ENCODE peak calls at places on chromosomes 5 and 9, in seven cellular contexts. U is right lobe of liver, C is transverse colon, F is A549, H is breast epithelium, Z is stomach, D is Peyer's patch. Q is an unnamed sample.

GRCh38 chr5:157449011-157449723 is 10.8 kb upstream of the NIPAL4 start:
- DNase-seq in U (no peak), C (peak; percentile 63), F (no peak), H (no peak), Z (peak; percentile 80), D (no peak), Q (peak; percentile 93)

GRCh38 chr9:33800886-33801285 is 5.5 kb downstream of the PRSS3 start:
- DNase-seq in U (no peak), C (no peak), F (no peak), H (no peak), Z (no peak), D (no peak), Q (no peak)

GRCh38 chr5:4230531-4230904 is 634.9 kb downstream of the IRX1 start:
- DNase-seq in U (no peak), C (no peak), F (no peak), H (no peak), Z (no peak), D (no peak), Q (no peak)

GRCh38 chr9:128828719-128829452 is 708 bp downstream of the SPOUT1 start:
- DNase-seq in U (no peak), C (no peak), F (no peak), H (no peak), Z (no peak), D (no peak), Q (no peak)

GRCh38 chr5:149371296-149371962 is 7.7 kb downstream of the IL17B start:
- DNase-seq in U (peak; percentile 70), C (peak; percentile 72), F (peak; percentile 62), H (no peak), Z (peak; percentile 72), D (peak; percentile 53), Q (no peak)

GRCh38 chr9:4666042-4666699 is at the start of gene SPATA6L:
- DNase-seq in U (peak; percentile 82), C (peak; percentile 76), F (peak; percentile 63), H (peak; percentile 77), Z (peak; percentile 75), D (peak; percentile 54), Q (peak; percentile 88)

GRCh38 chr5:10533218-10533617 is 30.7 kb upstream of the ANKRD33B start:
- DNase-seq in U (no peak), C (no peak), F (no peak), H (no peak), Z (no peak), D (no peak), Q (peak; percentile 52)

GRCh38 chr5:138775034-138775433 is 21.8 kb downstream of the CTNNA1 start:
- DNase-seq in U (no peak), C (no peak), F (no peak), H (no peak), Z (no peak), D (no peak), Q (no peak)

GRCh38 chr5:42074353-42074752 is 149.3 kb downstream of the FBXO4 start:
- DNase-seq in U (no peak), C (no peak), F (no peak), H (no peak), Z (no peak), D (no peak), Q (no peak)

GRCh38 chr9:38127271-38127839 is 58.3 kb upstream of the SHB start:
- DNase-seq in U (no peak), C (no peak), F (no peak), H (no peak), Z (no peak), D (no peak), Q (no peak)

GRCh38 chr9:135565141-135565628 is 3.6 kb downstream of the PAEP start:
- DNase-seq in U (no peak), C (no peak), F (no peak), H (no peak), Z (peak; percentile 16), D (no peak), Q (no peak)

GRCh38 chr5:151310932-151311331 is 7.4 kb upstream of the SLC36A3 start:
- DNase-seq in U (no peak), C (no peak), F (no peak), H (no peak), Z (no peak), D (no peak), Q (no peak)

GRCh38 chr9:110427497-110428104 is 89.9 kb upstream of the TXNDC8 start:
- DNase-seq in U (peak; percentile 61), C (peak; percentile 69), F (peak; percentile 60), H (no peak), Z (peak; percentile 55), D (no peak), Q (no peak)

GRCh38 chr5:39506216-39506615 is 81.4 kb upstream of the DAB2 start:
- DNase-seq in U (no peak), C (no peak), F (no peak), H (no peak), Z (no peak), D (no peak), Q (peak; percentile 74)

GRCh38 chr5:154708845-154709244 is 46.3 kb upstream of the LARP1 start:
- DNase-seq in U (no peak), C (no peak), F (no peak), H (no peak), Z (no peak), D (no peak), Q (peak; percentile 12)

GRCh38 chr5:144183254-144183889 is 12.7 kb downstream of the KCTD16 start:
- DNase-seq in U (no peak), C (no peak), F (peak; percentile 54), H (no peak), Z (no peak), D (no peak), Q (no peak)

GRCh38 chr9:14350766-14351165 is 36.8 kb upstream of the NFIB start:
- DNase-seq in U (no peak), C (no peak), F (no peak), H (no peak), Z (no peak), D (no peak), Q (no peak)

GRCh38 chr9:121399883-121400607 is 30.0 kb upstream of the STOM start:
- DNase-seq in U (no peak), C (no peak), F (peak; percentile 80), H (no peak), Z (no peak), D (no peak), Q (no peak)

GRCh38 chr5:133327946-133328401 is 276.2 kb downstream of the HSPA4 start:
- DNase-seq in U (peak; percentile 50), C (no peak), F (no peak), H (no peak), Z (no peak), D (no peak), Q (no peak)

GRCh38 chr5:35365756-35366155 is 135.5 kb upstream of the PRLR start:
- DNase-seq in U (no peak), C (no peak), F (no peak), H (no peak), Z (no peak), D (no peak), Q (no peak)

GRCh38 chr9:128102861-128103588 is 24.5 kb downstream of the PTGES2 start:
- DNase-seq in U (peak; percentile 87), C (no peak), F (no peak), H (no peak), Z (peak; percentile 90), D (no peak), Q (no peak)

GRCh38 chr5:16891043-16891442 is 45.0 kb downstream of the MYO10 start:
- DNase-seq in U (no peak), C (no peak), F (no peak), H (no peak), Z (no peak), D (no peak), Q (no peak)

GRCh38 chr5:103582364-103582763 is 19.8 kb upstream of the NUDT12 start:
- DNase-seq in U (no peak), C (peak; percentile 20), F (peak; percentile 59), H (no peak), Z (no peak), D (no peak), Q (no peak)

GRCh38 chr9:93064392-93065124 is 6.1 kb downstream of the SUSD3 start:
- DNase-seq in U (no peak), C (peak; percentile 77), F (no peak), H (no peak), Z (peak; percentile 57), D (peak; percentile 97), Q (no peak)
- TF ChIP-seq POLR2A in U (no peak), C (peak; percentile 40), F (no peak), H (no peak), Z (no peak), D (peak; percentile 10), Q (no peak)

DNA sequence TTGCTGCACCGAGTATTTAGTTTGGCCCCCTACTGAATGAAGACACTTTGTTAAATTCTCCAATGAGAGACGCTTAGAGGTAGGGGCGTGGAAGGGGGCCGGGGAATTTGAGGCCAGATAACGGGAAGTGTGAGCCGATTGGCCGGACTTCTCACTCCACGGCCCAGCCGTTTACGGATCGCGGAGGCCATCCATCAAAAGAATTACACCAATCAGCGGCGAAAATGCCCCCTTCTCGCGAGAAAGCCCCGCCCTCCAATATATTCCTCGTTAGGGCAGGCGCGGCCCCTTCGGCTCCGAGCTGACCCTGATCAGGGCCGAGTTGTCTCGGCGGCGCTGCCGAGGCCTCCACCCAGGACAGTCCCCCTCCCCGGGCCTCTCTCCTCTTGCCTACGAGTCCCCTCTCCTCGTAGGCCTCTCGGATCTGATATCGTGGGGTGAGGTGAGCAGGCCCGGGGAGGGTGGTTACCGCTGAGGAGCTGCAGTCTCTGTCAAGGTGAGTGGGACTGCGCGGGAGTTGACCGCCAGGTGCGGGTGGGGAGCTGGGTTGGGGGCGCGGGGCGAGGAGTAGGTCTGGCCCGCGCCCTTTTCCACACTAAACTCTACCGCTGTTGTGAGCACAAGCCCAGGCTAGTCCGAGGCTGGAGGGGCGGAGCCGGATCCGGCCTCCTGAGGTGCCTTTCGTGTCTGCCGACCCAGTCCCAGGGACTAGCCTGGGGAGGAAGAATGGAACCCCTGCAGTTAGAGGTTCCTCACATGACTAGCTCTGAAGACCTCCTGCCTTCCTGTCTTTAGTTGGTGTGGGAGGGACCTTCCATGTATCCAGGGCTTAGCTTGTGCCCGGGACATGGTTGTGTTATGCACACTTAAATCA is at the start of gene CCNG1:
- DNase-seq in U (peak; percentile 95), C (peak; percentile 96), F (peak; percentile 97), H (peak; percentile 89), Z (peak; percentile 96), D (peak; percentile 95), Q (peak; percentile 96)
- TF ChIP-seq POLR2A in U (peak; percentile 93), C (peak; percentile 93), F (peak; percentile 88), H (peak; percentile 42), Z (no peak), D (peak; percentile 87), Q (peak; percentile 60)

DNA sequence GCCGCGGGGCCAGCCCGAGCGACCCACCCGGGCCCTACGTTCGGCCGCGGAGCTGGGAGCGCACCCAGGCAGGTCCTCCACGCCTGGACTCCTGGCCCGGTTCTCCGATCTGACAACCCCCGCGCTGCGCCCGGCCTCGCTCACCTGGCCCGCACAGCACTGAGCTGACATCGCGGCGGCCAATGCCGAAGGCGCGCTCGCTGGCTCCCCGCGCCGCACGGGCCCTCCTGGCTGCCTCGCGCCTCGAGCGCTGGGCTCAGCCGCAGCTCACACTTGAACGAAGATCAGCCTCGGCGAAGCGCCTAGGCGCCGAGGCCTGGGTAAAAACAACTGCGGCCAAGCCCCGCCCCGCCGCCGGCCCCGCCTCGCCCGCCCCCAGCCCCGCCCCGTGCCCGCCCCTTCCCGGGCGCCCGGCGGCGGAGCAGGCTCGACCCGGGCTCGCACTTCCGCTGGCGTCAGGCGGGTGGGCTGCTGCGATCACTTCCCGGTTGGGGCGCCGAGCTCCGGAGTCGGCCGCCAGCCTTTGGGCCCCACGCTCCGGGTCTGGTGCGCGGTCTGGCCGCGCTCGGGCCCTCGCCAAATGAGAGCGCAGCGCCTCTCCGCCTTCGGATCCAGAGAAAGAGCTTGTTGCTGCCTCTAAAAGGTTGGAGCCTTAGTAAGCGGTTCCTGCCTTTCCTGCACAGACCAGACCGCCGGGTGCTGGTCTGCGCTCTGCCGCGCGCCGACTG is at the start of gene SERINC5:
- DNase-seq in U (peak; percentile 93), C (peak; percentile 89), F (peak; percentile 79), H (peak; percentile 75), Z (peak; percentile 85), D (peak; percentile 83), Q (peak; percentile 93)
- TF ChIP-seq POLR2A in U (peak; percentile 97), C (peak; percentile 97), F (peak; percentile 85), H (peak; percentile 78), Z (no peak), D (peak; percentile 93), Q (peak; percentile 93)

GRCh38 chr9:136850866-136851775 is 1.0 kb upstream of the MAMDC4 start:
- DNase-seq in U (peak; percentile 25), C (peak; percentile 9), F (no peak), H (no peak), Z (no peak), D (no peak), Q (no peak)
- TF ChIP-seq POLR2A in U (no peak), C (no peak), F (no peak), H (no peak), Z (no peak), D (no peak), Q (no peak)

Q was measured in sigmoid colon.